ENCODE peak calls at places on chromosomes 4 and X, in nine cellular contexts. G is GM20000; C is epithelial cell of proximal tubule; J is right atrium auricular region; U is brain microvascular endothelial cell; X is NCI-H510A treated with DMSO at 0.1 percent for 48 hours; L is CD8-positive, alpha-beta T cell; S is H1; K is B cell. A is an unnamed sample.

GRCh38 chr4:129545599-129546278 is 449.8 kb downstream of the C4orf33 start:
- DNase-seq in K (no peak), U (peak; percentile 20), C (peak; percentile 10), J (peak; percentile 91), L (no peak), X (no peak), G (no peak), S (no peak), A (peak; percentile 1)

GRCh38 chrX:38172596-38172995 is 48.1 kb downstream of the SRPX start:
- DNase-seq in U (no peak), K (no peak), C (no peak), S (no peak), J (no peak), X (no peak), L (no peak), G (no peak), A (no peak)

GRCh38 chrX:31331928-31332327 is 260.1 kb upstream of the FTHL17 start:
- DNase-seq in J (no peak), S (no peak), U (no peak), X (no peak), C (no peak), L (no peak), K (no peak), G (no peak), A (peak; percentile 21)

GRCh38 chrX:133908223-133908622 is 77.2 kb downstream of the GPC3 start:
- DNase-seq in U (no peak), K (no peak), X (no peak), S (no peak), L (no peak), C (no peak), J (no peak), G (no peak), A (no peak)

GRCh38 chr4:83207497-83208105 is 77.0 kb downstream of the COQ2 start:
- DNase-seq in C (peak; percentile 31), L (no peak), G (no peak), U (peak; percentile 65), S (no peak), X (no peak), J (no peak), K (no peak), A (peak; percentile 71)

GRCh38 chr4:82352825-82353370 is 20.9 kb downstream of the HNRNPD start:
- DNase-seq in J (no peak), G (no peak), X (no peak), K (no peak), C (no peak), L (no peak), U (no peak), S (no peak), A (no peak)

GRCh38 chr4:77582151-77582550 is 23.5 kb upstream of the CXCL13 start:
- DNase-seq in J (no peak), S (no peak), C (no peak), G (no peak), U (no peak), K (no peak), X (no peak), L (no peak), A (no peak)

GRCh38 chrX:138648570-138648969 is 62.9 kb downstream of the FGF13 start:
- DNase-seq in S (no peak), X (no peak), U (no peak), K (no peak), L (no peak), C (no peak), J (no peak), G (no peak), A (no peak)

GRCh38 chr4:78799551-78800495 is 23.7 kb downstream of the BMP2K start:
- DNase-seq in U (no peak), C (no peak), J (no peak), L (no peak), X (peak; percentile 88), S (no peak), K (no peak), G (no peak), A (no peak)

GRCh38 chr4:153296424-153296823 is 48.1 kb upstream of the MND1 start:
- DNase-seq in J (no peak), X (no peak), L (no peak), K (no peak), U (no peak), S (no peak), C (no peak), G (no peak), A (no peak)

GRCh38 chrX:149374751-149375150 is 130.4 kb downstream of the IDS start:
- DNase-seq in C (no peak), X (no peak), J (no peak), K (no peak), L (no peak), G (no peak), S (no peak), U (no peak), A (no peak)

GRCh38 chr4:122540827-122541226 is 80.0 kb downstream of the IL21 start:
- DNase-seq in C (no peak), J (no peak), K (no peak), L (no peak), S (no peak), U (no peak), G (no peak), X (no peak), A (no peak)

GRCh38 chrX:47743504-47743903 is 84.5 kb upstream of the UXT start:
- DNase-seq in J (no peak), X (no peak), L (no peak), K (no peak), C (no peak), S (no peak), U (peak; percentile 67), G (no peak), A (peak; percentile 19)

GRCh38 chrX:141468940-141469339 is 115.6 kb downstream of the SPANXA1 start:
- DNase-seq in X (no peak), S (no peak), C (no peak), G (no peak), K (no peak), J (no peak), U (no peak), L (no peak), A (no peak)

GRCh38 chrX:22323541-22323940 is 50.8 kb downstream of the CBLL2 start:
- DNase-seq in J (no peak), U (peak; percentile 52), L (no peak), S (no peak), C (no peak), G (no peak), K (no peak), X (no peak), A (peak; percentile 60)

GRCh38 chr4:182555997-182556418 is 312.8 kb downstream of the TENM3 start:
- DNase-seq in U (peak; percentile 70), K (no peak), L (no peak), S (peak; percentile 33), C (peak; percentile 99), G (no peak), J (no peak), X (peak; percentile 47), A (peak; percentile 59)

GRCh38 chrX:118536687-118537461 is 41.3 kb downstream of the DOCK11 start:
- DNase-seq in J (no peak), K (peak; percentile 51), L (peak; percentile 58), U (peak; percentile 34), C (no peak), X (no peak), S (no peak), G (peak; percentile 10), A (peak; percentile 7)

GRCh38 chrX:41258871-41259270 is 75.1 kb upstream of the DDX3X start:
- DNase-seq in G (no peak), S (no peak), J (no peak), U (no peak), L (no peak), X (no peak), K (no peak), C (no peak), A (no peak)

GRCh38 chr4:1991596-1992434 is 17.0 kb downstream of the NELFA start:
- DNase-seq in C (no peak), U (no peak), G (no peak), J (no peak), S (no peak), L (no peak), X (no peak), K (no peak), A (no peak)

GRCh38 chr4:188949608-188950007 is 810.4 kb downstream of the TRIML1 start:
- DNase-seq in L (no peak), C (no peak), G (no peak), X (no peak), U (no peak), K (no peak), J (no peak), S (no peak), A (no peak)

GRCh38 chrX:91414710-91415109 is 19.9 kb upstream of the PABPC5 start:
- DNase-seq in G (no peak), U (no peak), K (no peak), S (no peak), C (no peak), L (no peak), X (no peak), J (no peak), A (no peak)

GRCh38 chr4:43014266-43014665 is 121.8 kb downstream of the GRXCR1 start:
- DNase-seq in K (no peak), L (no peak), X (no peak), C (no peak), J (no peak), S (no peak), G (no peak), U (no peak), A (no peak)

GRCh38 chr4:79178770-79179169 is 147.1 kb downstream of the NAA11 start:
- DNase-seq in J (no peak), X (no peak), L (no peak), K (no peak), C (no peak), S (no peak), U (no peak), G (no peak), A (no peak)

GRCh38 chrX:148337873-148338272 is 162.5 kb upstream of the AFF2 start:
- DNase-seq in J (no peak), U (no peak), C (no peak), S (no peak), G (no peak), X (no peak), K (no peak), L (no peak), A (no peak)

GRCh38 chr4:8378101-8378724 is 62.3 kb downstream of the ACOX3 start:
- DNase-seq in S (no peak), L (no peak), K (no peak), C (no peak), U (no peak), G (no peak), J (no peak), X (no peak), A (no peak)

A was measured in Daoy.